ENCODE peak calls at places on chromosomes 6 and 20, in nine cellular contexts. W, J, M, T, N, R, L, V and G are unnamed samples.

GRCh38 chr20:8854566-8854965 is 214.3 kb upstream of the PLCB4 start:
- DNase-seq in W (no peak), J (no peak), M (no peak), T (no peak), N (peak; percentile 58), R (no peak), L (no peak), V (peak; percentile 69), G (no peak)

GRCh38 chr6:125104425-125104824 is 49.1 kb upstream of the TPD52L1 start:
- DNase-seq in W (peak; percentile 80), J (no peak), M (peak; percentile 48), T (no peak), N (peak; percentile 65), R (no peak), L (no peak), V (no peak), G (no peak)

GRCh38 chr6:90586675-90587638 is at the start of gene MAP3K7:
- DNase-seq in W (peak; percentile 84), J (peak; percentile 94), M (peak; percentile 95), T (peak; percentile 91), N (peak; percentile 92), R (peak; percentile 90), L (peak; percentile 95), V (peak; percentile 95), G (peak; percentile 94)

GRCh38 chr6:168571268-168571667 is 130.3 kb downstream of the SMOC2 start:
- DNase-seq in W (no peak), J (no peak), M (no peak), T (no peak), N (no peak), R (no peak), L (no peak), V (no peak), G (no peak)

GRCh38 chr6:455006-455585 is 63.5 kb downstream of the IRF4 start:
- DNase-seq in W (no peak), J (peak; percentile 57), M (no peak), T (no peak), N (no peak), R (no peak), L (no peak), V (no peak), G (no peak)

GRCh38 chr6:137661601-137662000 is 167.4 kb upstream of the OLIG3 start:
- DNase-seq in W (no peak), J (no peak), M (no peak), T (peak; percentile 20), N (peak; percentile 28), R (peak; percentile 7), L (peak; percentile 43), V (peak; percentile 16), G (no peak)

GRCh38 chr6:37514377-37514776 is 14.7 kb upstream of the CCDC167 start:
- DNase-seq in W (no peak), J (peak; percentile 55), M (no peak), T (no peak), N (no peak), R (no peak), L (no peak), V (no peak), G (no peak)

GRCh38 chr6:157989541-157990289 is 8.1 kb downstream of the SYNJ2 start:
- DNase-seq in W (no peak), J (no peak), M (no peak), T (no peak), N (no peak), R (no peak), L (no peak), V (peak; percentile 63), G (peak; percentile 84)

GRCh38 chr6:144575327-144575726 is 290.2 kb downstream of the UTRN start:
- DNase-seq in W (no peak), J (no peak), M (no peak), T (no peak), N (no peak), R (no peak), L (no peak), V (no peak), G (no peak)

GRCh38 chr20:42706762-42707161 is 482.9 kb downstream of the PTPRT start:
- DNase-seq in W (no peak), J (no peak), M (no peak), T (no peak), N (no peak), R (no peak), L (no peak), V (no peak), G (no peak)

GRCh38 chr6:130229645-130230044 is 6.9 kb upstream of the SAMD3 start:
- DNase-seq in W (no peak), J (no peak), M (no peak), T (peak; percentile 8), N (no peak), R (no peak), L (no peak), V (no peak), G (no peak)

GRCh38 chr20:25399038-25399430 is 8.4 kb upstream of the ABHD12 start:
- DNase-seq in W (peak; percentile 59), J (peak; percentile 29), M (peak; percentile 48), T (peak; percentile 36), N (peak; percentile 65), R (no peak), L (peak; percentile 45), V (peak; percentile 31), G (peak; percentile 45)